ENCODE peak calls at places on chromosomes 7 and 10, in seven cellular contexts. One of them, this sample, is unnamed.

GRCh38 chr10:110852255-110852896 is 19.4 kb upstream of the PDCD4 start:
- DNase-seq in uterus: no peak
- DNase-seq in HL-60: no peak
- DNase-seq in transverse colon: no peak
- DNase-seq in T-helper 2 cell: no peak
- DNase-seq in fibroblast of pulmonary artery: no peak
- DNase-seq in NCI-H774: no peak
- DNase-seq in this sample: no peak

GRCh38 chr7:108321359-108321758 is 134.9 kb downstream of the NRCAM start:
- DNase-seq in uterus: no peak
- DNase-seq in HL-60: no peak
- DNase-seq in transverse colon: no peak
- DNase-seq in T-helper 2 cell: no peak
- DNase-seq in fibroblast of pulmonary artery: no peak
- DNase-seq in NCI-H774: no peak
- DNase-seq in this sample: no peak

GRCh38 chr7:127252736-127253288 is at the start of gene GRM8:
- DNase-seq in uterus: peak
- DNase-seq in HL-60: no peak
- DNase-seq in transverse colon: peak
- DNase-seq in T-helper 2 cell: no peak
- DNase-seq in fibroblast of pulmonary artery: peak
- DNase-seq in NCI-H774: peak
- DNase-seq in this sample: peak

GRCh38 chr7:2964208-2964607 is 79.5 kb downstream of the CARD11 start:
- DNase-seq in uterus: no peak
- DNase-seq in HL-60: no peak
- DNase-seq in transverse colon: no peak
- DNase-seq in T-helper 2 cell: no peak
- DNase-seq in fibroblast of pulmonary artery: no peak
- DNase-seq in NCI-H774: no peak
- DNase-seq in this sample: no peak

GRCh38 chr7:82818091-82818620 is 344.5 kb downstream of the PCLO start:
- DNase-seq in uterus: no peak
- DNase-seq in HL-60: no peak
- DNase-seq in transverse colon: no peak
- DNase-seq in T-helper 2 cell: no peak
- DNase-seq in fibroblast of pulmonary artery: no peak
- DNase-seq in NCI-H774: no peak
- DNase-seq in this sample: no peak

GRCh38 chr7:66921918-66922486 is 977 bp downstream of the TMEM248 start:
- DNase-seq in uterus: no peak
- DNase-seq in HL-60: no peak
- DNase-seq in transverse colon: peak
- DNase-seq in T-helper 2 cell: peak
- DNase-seq in fibroblast of pulmonary artery: no peak
- DNase-seq in NCI-H774: no peak
- DNase-seq in this sample: peak

GRCh38 chr10:104434601-104435000 is 81.0 kb downstream of the CFAP58 start:
- DNase-seq in uterus: no peak
- DNase-seq in HL-60: no peak
- DNase-seq in transverse colon: no peak
- DNase-seq in T-helper 2 cell: no peak
- DNase-seq in fibroblast of pulmonary artery: no peak
- DNase-seq in NCI-H774: no peak
- DNase-seq in this sample: no peak

GRCh38 chr10:125936331-125936730 is 40.0 kb downstream of the FANK1 start:
- DNase-seq in uterus: no peak
- DNase-seq in HL-60: no peak
- DNase-seq in transverse colon: no peak
- DNase-seq in T-helper 2 cell: no peak
- DNase-seq in fibroblast of pulmonary artery: no peak
- DNase-seq in NCI-H774: no peak
- DNase-seq in this sample: no peak

GRCh38 chr10:101767966-101768790 is 7.7 kb downstream of the FGF8 start:
- DNase-seq in uterus: no peak
- DNase-seq in HL-60: no peak
- DNase-seq in transverse colon: no peak
- DNase-seq in T-helper 2 cell: no peak
- DNase-seq in fibroblast of pulmonary artery: no peak
- DNase-seq in NCI-H774: no peak
- DNase-seq in this sample: peak

GRCh38 chr7:52959878-52960660 is 75.4 kb upstream of the POM121L12 start:
- DNase-seq in uterus: no peak
- DNase-seq in HL-60: no peak
- DNase-seq in transverse colon: no peak
- DNase-seq in T-helper 2 cell: no peak
- DNase-seq in fibroblast of pulmonary artery: no peak
- DNase-seq in NCI-H774: no peak
- DNase-seq in this sample: no peak

GRCh38 chr7:124751017-124751416 is 14.6 kb downstream of the GPR37 start:
- DNase-seq in uterus: no peak
- DNase-seq in HL-60: no peak
- DNase-seq in transverse colon: no peak
- DNase-seq in T-helper 2 cell: no peak
- DNase-seq in fibroblast of pulmonary artery: no peak
- DNase-seq in NCI-H774: no peak
- DNase-seq in this sample: no peak

GRCh38 chr10:123578721-123579120 is 87.4 kb upstream of the GPR26 start:
- DNase-seq in uterus: no peak
- DNase-seq in HL-60: no peak
- DNase-seq in transverse colon: no peak
- DNase-seq in T-helper 2 cell: no peak
- DNase-seq in fibroblast of pulmonary artery: no peak
- DNase-seq in NCI-H774: no peak
- DNase-seq in this sample: no peak

GRCh38 chr7:101094791-101095375 is 9.6 kb downstream of the TRIM56 start:
- DNase-seq in uterus: no peak
- DNase-seq in HL-60: peak
- DNase-seq in transverse colon: peak
- DNase-seq in T-helper 2 cell: no peak
- DNase-seq in fibroblast of pulmonary artery: peak
- DNase-seq in NCI-H774: peak
- DNase-seq in this sample: peak

GRCh38 chr7:157996359-157997079 is 591.1 kb downstream of the PTPRN2 start:
- DNase-seq in uterus: no peak
- DNase-seq in HL-60: no peak
- DNase-seq in transverse colon: no peak
- DNase-seq in T-helper 2 cell: no peak
- DNase-seq in fibroblast of pulmonary artery: no peak
- DNase-seq in NCI-H774: no peak
- DNase-seq in this sample: no peak

GRCh38 chr10:119149157-119149556 is 16.4 kb downstream of the SFXN4 start:
- DNase-seq in uterus: no peak
- DNase-seq in HL-60: no peak
- DNase-seq in transverse colon: no peak
- DNase-seq in T-helper 2 cell: no peak
- DNase-seq in fibroblast of pulmonary artery: no peak
- DNase-seq in NCI-H774: no peak
- DNase-seq in this sample: no peak

GRCh38 chr10:109987413-109987812 is 20.4 kb upstream of the ADD3 start:
- DNase-seq in uterus: no peak
- DNase-seq in HL-60: no peak
- DNase-seq in transverse colon: no peak
- DNase-seq in T-helper 2 cell: no peak
- DNase-seq in fibroblast of pulmonary artery: peak
- DNase-seq in NCI-H774: no peak
- DNase-seq in this sample: no peak

GRCh38 chr7:147170341-147171012 is 1053.9 kb downstream of the CNTNAP2 start:
- DNase-seq in uterus: no peak
- DNase-seq in HL-60: no peak
- DNase-seq in transverse colon: no peak
- DNase-seq in T-helper 2 cell: no peak
- DNase-seq in fibroblast of pulmonary artery: no peak
- DNase-seq in NCI-H774: no peak
- DNase-seq in this sample: no peak

GRCh38 chr7:47458057-47458456 is 123.9 kb downstream of the TNS3 start:
- DNase-seq in uterus: peak
- DNase-seq in HL-60: no peak
- DNase-seq in transverse colon: peak
- DNase-seq in T-helper 2 cell: no peak
- DNase-seq in fibroblast of pulmonary artery: peak
- DNase-seq in NCI-H774: no peak
- DNase-seq in this sample: no peak

GRCh38 chr7:33040803-33041516 is 21.6 kb downstream of the NT5C3A start:
- DNase-seq in uterus: no peak
- DNase-seq in HL-60: no peak
- DNase-seq in transverse colon: peak
- DNase-seq in T-helper 2 cell: peak
- DNase-seq in fibroblast of pulmonary artery: no peak
- DNase-seq in NCI-H774: no peak
- DNase-seq in this sample: no peak

GRCh38 chr7:40263752-40264390 is 129.1 kb downstream of the SUGCT start:
- DNase-seq in uterus: no peak
- DNase-seq in HL-60: no peak
- DNase-seq in transverse colon: no peak
- DNase-seq in T-helper 2 cell: no peak
- DNase-seq in fibroblast of pulmonary artery: no peak
- DNase-seq in NCI-H774: no peak
- DNase-seq in this sample: no peak

GRCh38 chr7:88758355-88759215 is 915 bp upstream of the ZNF804B start:
- DNase-seq in uterus: no peak
- DNase-seq in HL-60: no peak
- DNase-seq in transverse colon: no peak
- DNase-seq in T-helper 2 cell: no peak
- DNase-seq in fibroblast of pulmonary artery: peak
- DNase-seq in NCI-H774: no peak
- DNase-seq in this sample: peak

GRCh38 chr10:121152033-121152432 is 300.9 kb downstream of the WDR11 start:
- DNase-seq in uterus: no peak
- DNase-seq in HL-60: no peak
- DNase-seq in transverse colon: no peak
- DNase-seq in T-helper 2 cell: no peak
- DNase-seq in fibroblast of pulmonary artery: no peak
- DNase-seq in NCI-H774: no peak
- DNase-seq in this sample: peak

GRCh38 chr10:114352653-114353298 is 51.5 kb downstream of the AFAP1L2 start:
- DNase-seq in uterus: no peak
- DNase-seq in HL-60: no peak
- DNase-seq in transverse colon: no peak
- DNase-seq in T-helper 2 cell: no peak
- DNase-seq in fibroblast of pulmonary artery: no peak
- DNase-seq in NCI-H774: no peak
- DNase-seq in this sample: peak

GRCh38 chr7:106058925-106059324 is 53.2 kb downstream of the SYPL1 start:
- DNase-seq in uterus: no peak
- DNase-seq in HL-60: no peak
- DNase-seq in transverse colon: no peak
- DNase-seq in T-helper 2 cell: no peak
- DNase-seq in fibroblast of pulmonary artery: no peak
- DNase-seq in NCI-H774: no peak
- DNase-seq in this sample: peak

GRCh38 chr7:157800281-157800680 is 463.5 kb downstream of the DNAJB6 start:
- DNase-seq in uterus: no peak
- DNase-seq in HL-60: no peak
- DNase-seq in transverse colon: no peak
- DNase-seq in T-helper 2 cell: no peak
- DNase-seq in fibroblast of pulmonary artery: no peak
- DNase-seq in NCI-H774: no peak
- DNase-seq in this sample: no peak

GRCh38 chr10:99667108-99667751 is 7.9 kb downstream of the ENTPD7 start:
- DNase-seq in uterus: no peak
- DNase-seq in HL-60: no peak
- DNase-seq in transverse colon: no peak
- DNase-seq in T-helper 2 cell: no peak
- DNase-seq in fibroblast of pulmonary artery: peak
- DNase-seq in NCI-H774: no peak
- DNase-seq in this sample: no peak

GRCh38 chr7:30521532-30521931 is 16.9 kb upstream of the GGCT start:
- DNase-seq in uterus: peak
- DNase-seq in HL-60: no peak
- DNase-seq in transverse colon: no peak
- DNase-seq in T-helper 2 cell: no peak
- DNase-seq in fibroblast of pulmonary artery: peak
- DNase-seq in NCI-H774: no peak
- DNase-seq in this sample: no peak

GRCh38 chr10:70348228-70348850 is 34.1 kb downstream of the LRRC20 start:
- DNase-seq in uterus: peak
- DNase-seq in HL-60: no peak
- DNase-seq in transverse colon: no peak
- DNase-seq in T-helper 2 cell: no peak
- DNase-seq in fibroblast of pulmonary artery: peak
- DNase-seq in NCI-H774: no peak
- DNase-seq in this sample: peak